ENCODE peak calls at places on chromosomes 2 and 18, in six cellular contexts. H is mesendoderm, F is HCT116, G is GM23338, U is HAP-1, S is heart right ventricle. V is an unnamed sample. For H3K4me1, the result is how much of the 10 kb centered on the place peaks cover.

GRCh38 chr2:179461367-179461886 is 196.8 kb upstream of the SESTD1 start:
- DNase-seq in H (no peak), F (no peak), G (no peak), U (no peak), S (no peak), V (no peak)

GRCh38 chr2:104431701-104432121 is 422.2 kb upstream of the POU3F3 start:
- DNase-seq in H (no peak), F (no peak), G (no peak), U (no peak), S (no peak), V (no peak)

GRCh38 chr18:12432196-12432595 is 24.5 kb downstream of the PRELID3A start:
- DNase-seq in H (no peak), F (no peak), G (no peak), U (no peak), S (no peak), V (no peak)

GRCh38 chr2:1849450-1849849 is 105.1 kb upstream of the PXDN start:
- DNase-seq in H (no peak), F (no peak), G (no peak), U (no peak), S (no peak), V (no peak)

GRCh38 chr2:96157649-96158553 is 12.7 kb upstream of the DUSP2 start:
- DNase-seq in H (no peak), F (no peak), G (no peak), U (no peak), S (no peak), V (no peak)

GRCh38 chr2:212711851-212712250 is 173.2 kb upstream of the ERBB4 start:
- DNase-seq in H (peak), F (no peak), G (no peak), U (no peak), S (no peak), V (no peak)

GRCh38 chr2:36459725-36460137 is 104.2 kb downstream of the CRIM1 start:
- DNase-seq in H (peak), F (peak), G (peak), U (peak), S (no peak), V (no peak)

GRCh38 chr2:208253518-208254117 is 1.3 kb downstream of the IDH1 start:
- DNase-seq in H (no peak), F (no peak), G (no peak), U (no peak), S (no peak), V (no peak)

GRCh38 chr2:166112193-166112605 is 15.6 kb downstream of the SCN1A start:
- DNase-seq in H (no peak), F (no peak), G (no peak), U (no peak), S (no peak), V (no peak)

GRCh38 chr2:28274911-28275685 is 117.6 kb upstream of the FOSL2 start:
- DNase-seq in H (peak), F (peak), G (no peak), U (no peak), S (no peak), V (no peak)

GRCh38 chr2:101688266-101688665 is 9.2 kb upstream of the MAP4K4 start:
- DNase-seq in H (no peak), F (no peak), G (no peak), U (no peak), S (no peak), V (no peak)

GRCh38 chr2:206204710-206205109 is 45.0 kb downstream of the EEF1B2 start:
- DNase-seq in H (no peak), F (no peak), G (no peak), U (no peak), S (no peak), V (no peak)

GRCh38 chr2:151549191-151549590 is 139.5 kb downstream of the RIF1 start:
- DNase-seq in H (no peak), F (no peak), G (no peak), U (no peak), S (no peak), V (no peak)

GRCh38 chr2:130963058-130963848 is 126.5 kb downstream of the ARHGEF4 start:
- DNase-seq in H (no peak), F (no peak), G (peak), U (no peak), S (no peak), V (no peak)

GRCh38 chr2:188399159-188399558 is 107.5 kb downstream of the GULP1 start:
- DNase-seq in H (peak), F (no peak), G (peak), U (no peak), S (no peak), V (no peak)

GRCh38 chr2:11477994-11478393 is 12.0 kb upstream of the E2F6 start:
- DNase-seq in H (peak), F (peak), G (peak), U (peak), S (peak), V (peak)

GRCh38 chr18:61926532-61926931 is 33.7 kb upstream of the RNF152 start:
- DNase-seq in H (no peak), F (no peak), G (no peak), U (no peak), S (no peak), V (no peak)

GRCh38 chr2:239935789-239936758 is 89.1 kb downstream of the NDUFA10 start:
- DNase-seq in H (no peak), F (no peak), G (no peak), U (no peak), S (no peak), V (peak)

GRCh38 chr2:238790126-238790820 is 57.6 kb upstream of the TWIST2 start:
- DNase-seq in H (no peak), F (no peak), G (no peak), U (no peak), S (no peak), V (no peak)

GRCh38 chr2:35199298-35199697 is 1156.3 kb upstream of the CRIM1 start:
- DNase-seq in H (peak), F (no peak), G (peak), U (no peak), S (no peak), V (no peak)

GRCh38 chr2:45782436-45782835 is 131.0 kb downstream of the PRKCE start:
- DNase-seq in H (no peak), F (no peak), G (no peak), U (no peak), S (no peak), V (no peak)

GRCh38 chr18:50659091-50660003 is 99.5 kb downstream of the MAPK4 start:
- DNase-seq in H (peak), F (peak), G (no peak), U (no peak), S (no peak), V (no peak)

GRCh38 chr2:84866121-84866520 is 14.8 kb downstream of the TRABD2A start:
- DNase-seq in H (no peak), F (no peak), G (no peak), U (no peak), S (no peak), V (no peak)

GRCh38 chr2:104405628-104406027 is 448.3 kb upstream of the POU3F3 start:
- DNase-seq in H (no peak), F (no peak), G (no peak), U (no peak), S (no peak), V (no peak)

GRCh38 chr2:127619901-127620705 is 25.9 kb upstream of the GPR17 start:
- DNase-seq in H (no peak), F (no peak), G (no peak), U (no peak), S (no peak), V (no peak)

GRCh38 chr18:27017901-27018500 is 152.5 kb upstream of the AQP4 start:
- DNase-seq in H (peak), F (no peak), G (peak), U (no peak), S (no peak), V (no peak)

GRCh38 chr18:56173542-56174220 is 464.7 kb downstream of the TXNL1 start:
- DNase-seq in H (no peak), F (no peak), G (no peak), U (no peak), S (no peak), V (no peak)

GRCh38 chr18:78638889-78639596 is 340.6 kb upstream of the SALL3 start:
- DNase-seq in H (no peak), F (no peak), G (no peak), U (no peak), S (no peak), V (no peak)

GRCh38 chr2:203730866-203731265 is 24.4 kb downstream of the CD28 start:
- DNase-seq in H (no peak), F (no peak), G (no peak), U (no peak), S (no peak), V (no peak)
- H3K4me1 ChIP-seq in H (under half), F (under half), G (under half), U (under half), S (under half), V (under half)

GRCh38 chr2:109648041-109648527 is 33.9 kb downstream of the SOWAHC start:
- DNase-seq in H (peak), F (no peak), G (no peak), U (no peak), S (no peak), V (no peak)
- H3K4me1 ChIP-seq in H (under half), F (under half), G (under half), U (under half), S (under half), V (under half)

GRCh38 chr2:164757934-164758695 is 83.5 kb downstream of the COBLL1 start:
- DNase-seq in H (no peak), F (no peak), G (no peak), U (no peak), S (no peak), V (no peak)
- H3K4me1 ChIP-seq in H (under half), F (under half), G (under half), U (under half), S (under half), V (under half)

GRCh38 chr2:98556634-98557033 is 51.7 kb downstream of the COA5 start:
- DNase-seq in H (no peak), F (no peak), G (no peak), U (no peak), S (no peak), V (no peak)
- H3K4me1 ChIP-seq in H (under half), F (under half), G (under half), U (under half), S (under half), V (under half)

DNA sequence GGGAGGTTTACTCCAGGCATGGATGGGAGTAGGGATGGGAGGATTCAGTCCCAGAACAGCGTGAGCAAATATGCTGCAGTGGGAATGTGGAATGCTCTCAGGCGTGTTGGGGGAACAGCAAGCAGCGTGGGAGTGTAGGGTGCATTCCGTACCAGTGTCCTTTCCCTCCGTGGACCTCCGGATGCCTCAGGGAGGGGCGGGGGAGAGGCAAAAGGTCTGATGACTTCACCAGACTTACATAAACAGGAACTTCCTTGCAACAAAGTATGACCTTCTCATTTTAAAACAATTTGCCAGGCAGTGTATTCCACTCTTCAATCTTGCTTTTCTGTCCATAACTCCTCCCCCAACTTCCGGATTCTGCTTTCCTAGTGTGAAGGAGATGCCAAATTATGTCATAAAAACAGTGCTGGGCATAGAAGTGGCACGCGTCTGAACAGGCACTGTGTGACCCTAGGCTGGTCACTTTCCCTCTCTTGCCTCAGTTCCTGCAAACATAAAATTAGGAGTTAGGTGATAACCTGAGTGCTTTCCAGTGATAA is 36.9 kb downstream of the RPL37A start:
- DNase-seq in H (no peak), F (no peak), G (no peak), U (no peak), S (peak), V (peak)
- H3K4me1 ChIP-seq in H (under half), F (under half), G (under half), U (under half), S (half or more), V (under half)